ENCODE peak calls at places on chromosomes 7 and 10, in seven cellular contexts. One of them, this sample, is unnamed.

GRCh38 chr7:11217848-11218565 is 244.3 kb downstream of the PHF14 start:
- DNase-seq in NCI-H1092: no peak
- DNase-seq in GDM1: no peak
- DNase-seq in T-helper 9 cell: no peak
- DNase-seq in T-cell: no peak
- DNase-seq in coronary artery: no peak
- DNase-seq in CD4-positive, alpha-beta memory T cell: no peak
- DNase-seq in this sample: no peak

GRCh38 chr7:121081327-121081936 is 92.9 kb downstream of the CPED1 start:
- DNase-seq in GDM1: peak
- DNase-seq in NCI-H1092: peak
- DNase-seq in T-helper 9 cell: no peak
- DNase-seq in coronary artery: no peak
- DNase-seq in T-cell: no peak
- DNase-seq in CD4-positive, alpha-beta memory T cell: peak
- DNase-seq in this sample: peak

GRCh38 chr10:100913470-100913865 is 705 bp downstream of the SLF2 start:
- DNase-seq in T-cell: no peak
- DNase-seq in coronary artery: no peak
- DNase-seq in NCI-H1092: no peak
- DNase-seq in CD4-positive, alpha-beta memory T cell: no peak
- DNase-seq in GDM1: no peak
- DNase-seq in T-helper 9 cell: no peak
- DNase-seq in this sample: no peak

GRCh38 chr10:119567978-119568377 is 25.5 kb upstream of the RGS10 start:
- DNase-seq in coronary artery: no peak
- DNase-seq in T-cell: no peak
- DNase-seq in CD4-positive, alpha-beta memory T cell: no peak
- DNase-seq in T-helper 9 cell: no peak
- DNase-seq in NCI-H1092: no peak
- DNase-seq in GDM1: no peak
- DNase-seq in this sample: no peak

GRCh38 chr7:114085313-114085591 is 166.4 kb upstream of the PPP1R3A start:
- DNase-seq in T-helper 9 cell: no peak
- DNase-seq in CD4-positive, alpha-beta memory T cell: peak
- DNase-seq in NCI-H1092: no peak
- DNase-seq in T-cell: no peak
- DNase-seq in GDM1: no peak
- DNase-seq in coronary artery: no peak
- DNase-seq in this sample: no peak

GRCh38 chr10:132165416-132165980 is 21.2 kb upstream of the DPYSL4 start:
- DNase-seq in T-cell: no peak
- DNase-seq in CD4-positive, alpha-beta memory T cell: no peak
- DNase-seq in T-helper 9 cell: no peak
- DNase-seq in GDM1: no peak
- DNase-seq in coronary artery: no peak
- DNase-seq in NCI-H1092: no peak
- DNase-seq in this sample: no peak

GRCh38 chr7:83835424-83835823 is 186.5 kb upstream of the SEMA3E start:
- DNase-seq in T-cell: no peak
- DNase-seq in coronary artery: no peak
- DNase-seq in CD4-positive, alpha-beta memory T cell: no peak
- DNase-seq in T-helper 9 cell: no peak
- DNase-seq in NCI-H1092: no peak
- DNase-seq in GDM1: no peak
- DNase-seq in this sample: peak

GRCh38 chr7:116511552-116512523 is 12.3 kb downstream of the CAV2 start:
- DNase-seq in GDM1: no peak
- DNase-seq in T-helper 9 cell: peak
- DNase-seq in coronary artery: no peak
- DNase-seq in NCI-H1092: no peak
- DNase-seq in T-cell: no peak
- DNase-seq in CD4-positive, alpha-beta memory T cell: peak
- DNase-seq in this sample: peak

GRCh38 chr10:104277785-104278184 is 8.8 kb downstream of the GSTO2 start:
- DNase-seq in coronary artery: no peak
- DNase-seq in T-helper 9 cell: no peak
- DNase-seq in NCI-H1092: peak
- DNase-seq in GDM1: no peak
- DNase-seq in CD4-positive, alpha-beta memory T cell: no peak
- DNase-seq in T-cell: no peak
- DNase-seq in this sample: no peak

GRCh38 chr10:59864141-59864962 is 42.0 kb downstream of the CCDC6 start:
- DNase-seq in T-cell: no peak
- DNase-seq in coronary artery: no peak
- DNase-seq in CD4-positive, alpha-beta memory T cell: no peak
- DNase-seq in NCI-H1092: no peak
- DNase-seq in T-helper 9 cell: no peak
- DNase-seq in GDM1: no peak
- DNase-seq in this sample: no peak

GRCh38 chr10:110209926-110210662 is 2.7 kb downstream of the MXI1 start:
- DNase-seq in coronary artery: peak
- DNase-seq in T-cell: peak
- DNase-seq in CD4-positive, alpha-beta memory T cell: no peak
- DNase-seq in T-helper 9 cell: peak
- DNase-seq in NCI-H1092: no peak
- DNase-seq in GDM1: no peak
- DNase-seq in this sample: no peak